ENCODE peak calls at places on chromosome 11, in nine cellular contexts. One of them, this sample, is unnamed.

GRCh38 chr11:107140988-107141387 is 122.7 kb upstream of the GUCY1A2 start:
- DNase-seq in activated naive CD8-positive, alpha-beta T cell treated with anti-CD3 and anti-CD28 coated beads for 36 hours: no peak
- DNase-seq in naive thymus-derived CD4-positive, alpha-beta T cell: no peak
- DNase-seq in pulmonary artery endothelial cell: no peak
- DNase-seq in Kasumi-1: no peak
- DNase-seq in T-helper 2 cell: no peak
- DNase-seq in T-helper 1 cell: no peak
- DNase-seq in activated naive CD4-positive, alpha-beta T cell treated with Interleukin-2 at 50 U/mL for 16 hours: no peak
- DNase-seq in globus pallidus: no peak
- DNase-seq in this sample: no peak

GRCh38 chr11:77525455-77526091 is 51.7 kb upstream of the PAK1 start:
- DNase-seq in activated naive CD8-positive, alpha-beta T cell treated with anti-CD3 and anti-CD28 coated beads for 36 hours: no peak
- DNase-seq in naive thymus-derived CD4-positive, alpha-beta T cell: no peak
- DNase-seq in pulmonary artery endothelial cell: no peak
- DNase-seq in Kasumi-1: no peak
- DNase-seq in T-helper 2 cell: no peak
- DNase-seq in T-helper 1 cell: no peak
- DNase-seq in activated naive CD4-positive, alpha-beta T cell treated with Interleukin-2 at 50 U/mL for 16 hours: no peak
- DNase-seq in globus pallidus: peak
- DNase-seq in this sample: no peak

GRCh38 chr11:29343465-29344333 is 673.1 kb downstream of the KCNA4 start:
- DNase-seq in activated naive CD8-positive, alpha-beta T cell treated with anti-CD3 and anti-CD28 coated beads for 36 hours: peak
- DNase-seq in naive thymus-derived CD4-positive, alpha-beta T cell: no peak
- DNase-seq in pulmonary artery endothelial cell: no peak
- DNase-seq in Kasumi-1: peak
- DNase-seq in T-helper 2 cell: no peak
- DNase-seq in T-helper 1 cell: no peak
- DNase-seq in activated naive CD4-positive, alpha-beta T cell treated with Interleukin-2 at 50 U/mL for 16 hours: peak
- DNase-seq in globus pallidus: peak
- DNase-seq in this sample: peak

GRCh38 chr11:113796663-113797259 is 17.2 kb downstream of the CLDN25 start:
- DNase-seq in activated naive CD8-positive, alpha-beta T cell treated with anti-CD3 and anti-CD28 coated beads for 36 hours: no peak
- DNase-seq in naive thymus-derived CD4-positive, alpha-beta T cell: no peak
- DNase-seq in pulmonary artery endothelial cell: no peak
- DNase-seq in Kasumi-1: peak
- DNase-seq in T-helper 2 cell: no peak
- DNase-seq in T-helper 1 cell: no peak
- DNase-seq in activated naive CD4-positive, alpha-beta T cell treated with Interleukin-2 at 50 U/mL for 16 hours: no peak
- DNase-seq in globus pallidus: peak
- DNase-seq in this sample: no peak

GRCh38 chr11:57513911-57514537 is 1.5 kb downstream of the SLC43A1 start:
- DNase-seq in activated naive CD8-positive, alpha-beta T cell treated with anti-CD3 and anti-CD28 coated beads for 36 hours: peak
- DNase-seq in naive thymus-derived CD4-positive, alpha-beta T cell: peak
- DNase-seq in pulmonary artery endothelial cell: no peak
- DNase-seq in Kasumi-1: peak
- DNase-seq in T-helper 2 cell: no peak
- DNase-seq in T-helper 1 cell: no peak
- DNase-seq in activated naive CD4-positive, alpha-beta T cell treated with Interleukin-2 at 50 U/mL for 16 hours: peak
- DNase-seq in globus pallidus: no peak
- DNase-seq in this sample: no peak

GRCh38 chr11:65553301-65554001 is 4.7 kb downstream of the LTBP3 start:
- DNase-seq in activated naive CD8-positive, alpha-beta T cell treated with anti-CD3 and anti-CD28 coated beads for 36 hours: peak
- DNase-seq in naive thymus-derived CD4-positive, alpha-beta T cell: peak
- DNase-seq in pulmonary artery endothelial cell: no peak
- DNase-seq in Kasumi-1: peak
- DNase-seq in T-helper 2 cell: peak
- DNase-seq in T-helper 1 cell: peak
- DNase-seq in activated naive CD4-positive, alpha-beta T cell treated with Interleukin-2 at 50 U/mL for 16 hours: peak
- DNase-seq in globus pallidus: no peak
- DNase-seq in this sample: no peak

GRCh38 chr11:120153221-120153620 is 15.3 kb upstream of the TRIM29 start:
- DNase-seq in activated naive CD8-positive, alpha-beta T cell treated with anti-CD3 and anti-CD28 coated beads for 36 hours: no peak
- DNase-seq in naive thymus-derived CD4-positive, alpha-beta T cell: no peak
- DNase-seq in pulmonary artery endothelial cell: no peak
- DNase-seq in Kasumi-1: no peak
- DNase-seq in T-helper 2 cell: no peak
- DNase-seq in T-helper 1 cell: no peak
- DNase-seq in activated naive CD4-positive, alpha-beta T cell treated with Interleukin-2 at 50 U/mL for 16 hours: no peak
- DNase-seq in globus pallidus: no peak
- DNase-seq in this sample: no peak

GRCh38 chr11:120744016-120744994 is 232.8 kb downstream of the GRIK4 start:
- DNase-seq in activated naive CD8-positive, alpha-beta T cell treated with anti-CD3 and anti-CD28 coated beads for 36 hours: no peak
- DNase-seq in naive thymus-derived CD4-positive, alpha-beta T cell: no peak
- DNase-seq in pulmonary artery endothelial cell: no peak
- DNase-seq in Kasumi-1: no peak
- DNase-seq in T-helper 2 cell: no peak
- DNase-seq in T-helper 1 cell: no peak
- DNase-seq in activated naive CD4-positive, alpha-beta T cell treated with Interleukin-2 at 50 U/mL for 16 hours: no peak
- DNase-seq in globus pallidus: no peak
- DNase-seq in this sample: no peak

GRCh38 chr11:120212926-120213325 is 2.1 kb downstream of the OAF start:
- DNase-seq in activated naive CD8-positive, alpha-beta T cell treated with anti-CD3 and anti-CD28 coated beads for 36 hours: no peak
- DNase-seq in naive thymus-derived CD4-positive, alpha-beta T cell: no peak
- DNase-seq in pulmonary artery endothelial cell: no peak
- DNase-seq in Kasumi-1: no peak
- DNase-seq in T-helper 2 cell: no peak
- DNase-seq in T-helper 1 cell: no peak
- DNase-seq in activated naive CD4-positive, alpha-beta T cell treated with Interleukin-2 at 50 U/mL for 16 hours: no peak
- DNase-seq in globus pallidus: no peak
- DNase-seq in this sample: no peak

GRCh38 chr11:13767461-13767860 is 99.0 kb downstream of the FAR1 start:
- DNase-seq in activated naive CD8-positive, alpha-beta T cell treated with anti-CD3 and anti-CD28 coated beads for 36 hours: no peak
- DNase-seq in naive thymus-derived CD4-positive, alpha-beta T cell: no peak
- DNase-seq in pulmonary artery endothelial cell: no peak
- DNase-seq in Kasumi-1: no peak
- DNase-seq in T-helper 2 cell: no peak
- DNase-seq in T-helper 1 cell: no peak
- DNase-seq in activated naive CD4-positive, alpha-beta T cell treated with Interleukin-2 at 50 U/mL for 16 hours: no peak
- DNase-seq in globus pallidus: no peak
- DNase-seq in this sample: no peak